ENCODE peak calls at places on chromosomes 11 and 22, in six cellular contexts. D is mesendoderm, E is H9, Z is IMR-90, V is mesenchymal stem cell, H is H1. O is an unnamed sample.

GRCh38 chr11:8080674-8081590 is at the start of gene TUB:
- DNase-seq in D (peak; percentile 58), E (peak; percentile 57), Z (no peak), V (peak; percentile 20), H (peak; percentile 77), O (no peak)

GRCh38 chr11:70668204-70669202 is 270.2 kb downstream of the CTTN start:
- DNase-seq in D (no peak), E (no peak), Z (peak; percentile 38), V (no peak), H (no peak), O (no peak)

GRCh38 chr22:21103633-21104032 is 57.9 kb downstream of the LRRC74B start:
- DNase-seq in D (no peak), E (peak; percentile 22), Z (no peak), V (no peak), H (no peak), O (no peak)

GRCh38 chr22:48483764-48484528 is 1343.7 kb downstream of the BRD1 start:
- DNase-seq in D (peak; percentile 51), E (peak; percentile 41), Z (no peak), V (no peak), H (no peak), O (no peak)

GRCh38 chr22:20963201-20964052 is 3.6 kb upstream of the AIFM3 start:
- DNase-seq in D (no peak), E (no peak), Z (no peak), V (no peak), H (no peak), O (no peak)

GRCh38 chr11:90867416-90867815 is 644.6 kb upstream of the CHORDC1 start:
- DNase-seq in D (no peak), E (no peak), Z (no peak), V (no peak), H (no peak), O (no peak)

GRCh38 chr22:38218661-38219331 is 17.0 kb downstream of the MAFF start:
- DNase-seq in D (peak; percentile 93), E (peak; percentile 89), Z (peak; percentile 97), V (peak; percentile 96), H (peak; percentile 84), O (no peak)

GRCh38 chr11:117610045-117610444 is 187.0 kb downstream of the DSCAML1 start:
- DNase-seq in D (no peak), E (no peak), Z (peak; percentile 51), V (no peak), H (no peak), O (no peak)

GRCh38 chr11:67060111-67060522 is 3.5 kb downstream of the RHOD start:
- DNase-seq in D (no peak), E (peak; percentile 14), Z (peak; percentile 36), V (no peak), H (no peak), O (no peak)

GRCh38 chr22:44301039-44301438 is 11.7 kb downstream of the SHISAL1 start:
- DNase-seq in D (no peak), E (no peak), Z (no peak), V (no peak), H (no peak), O (no peak)

GRCh38 chr11:58525037-58525614 is 17.2 kb upstream of the OR5B21 start:
- DNase-seq in D (peak; percentile 32), E (no peak), Z (no peak), V (no peak), H (no peak), O (no peak)

GRCh38 chr22:30573594-30574094 is 821 bp downstream of the GAL3ST1 start:
- DNase-seq in D (no peak), E (no peak), Z (no peak), V (no peak), H (no peak), O (no peak)

GRCh38 chr11:118076754-118077281 is at the start of gene TMPRSS4:
- DNase-seq in D (peak; percentile 51), E (peak; percentile 46), Z (no peak), V (no peak), H (no peak), O (no peak)

GRCh38 chr22:33272866-33273265 is 214.7 kb upstream of the SYN3 start:
- DNase-seq in D (no peak), E (no peak), Z (no peak), V (no peak), H (no peak), O (no peak)

GRCh38 chr11:105719073-105719846 is 109.4 kb downstream of the GRIA4 start:
- DNase-seq in D (peak; percentile 3), E (no peak), Z (peak; percentile 92), V (peak; percentile 97), H (no peak), O (no peak)

GRCh38 chr11:34139346-34139745 is 33.9 kb downstream of the NAT10 start:
- DNase-seq in D (no peak), E (no peak), Z (no peak), V (no peak), H (no peak), O (no peak)

GRCh38 chr22:33923660-33924246 is 3.5 kb upstream of the LARGE1 start:
- DNase-seq in D (peak; percentile 91), E (peak; percentile 69), Z (peak; percentile 74), V (peak; percentile 73), H (peak; percentile 76), O (peak; percentile 78)

DNA sequence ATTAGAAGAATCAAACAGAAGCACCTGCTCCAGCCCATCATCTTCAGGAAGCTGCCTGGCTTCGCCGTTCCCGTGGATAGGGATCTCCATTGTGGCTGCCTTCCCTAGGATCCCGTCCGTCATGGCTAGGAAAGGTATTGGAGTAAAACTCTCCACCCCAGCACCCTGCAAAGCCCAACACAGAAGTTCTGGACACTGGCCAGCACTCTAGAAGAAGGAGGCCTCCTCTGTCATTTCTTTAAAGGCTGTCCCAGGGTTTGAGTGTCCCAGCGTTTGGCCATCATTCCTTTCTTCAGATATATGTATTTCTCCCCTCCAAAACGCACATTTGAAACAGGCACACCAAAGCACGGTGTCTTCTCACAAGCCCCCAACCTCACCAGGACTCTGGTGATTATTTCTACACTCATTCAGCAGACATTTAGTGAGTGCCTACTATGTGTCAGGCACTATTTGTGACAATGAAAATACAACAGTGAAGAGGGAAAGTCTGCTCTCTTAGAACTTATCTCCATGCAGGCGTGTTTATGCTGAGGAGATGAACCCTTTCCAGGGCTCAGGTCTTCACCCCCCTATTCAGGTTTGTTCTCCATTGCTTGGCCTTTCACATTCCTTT is 724 bp downstream of the ARFIP2 start:
- DNase-seq in D (no peak), E (no peak), Z (no peak), V (peak; percentile 14), H (no peak), O (no peak)
- H2BK120ac ChIP-seq in D (no peak overlapping the region), E (no peak overlapping the region), Z (peak overlapping the region; percentile 21), V (peak overlapping the region; percentile 29), H (no peak overlapping the region), O (no peak overlapping the region)

GRCh38 chr11:4430060-4430459 is 19.0 kb upstream of the OR52K2 start:
- DNase-seq in D (no peak), E (no peak), Z (no peak), V (no peak), H (no peak), O (no peak)
- H3K23ac ChIP-seq in D (no peak overlapping the region), E (no peak overlapping the region), Z (no peak overlapping the region), V (no peak overlapping the region), H (no peak overlapping the region), O (no peak overlapping the region)

GRCh38 chr11:86809561-86809960 is 9.2 kb downstream of the PRSS23 start:
- DNase-seq in D (no peak), E (no peak), Z (no peak), V (no peak), H (no peak), O (no peak)

GRCh38 chr11:86812981-86813380 is 12.6 kb downstream of the PRSS23 start:
- DNase-seq in D (no peak), E (no peak), Z (peak; percentile 21), V (peak; percentile 23), H (no peak), O (no peak)

GRCh38 chr11:86812322-86812670 is 12.0 kb downstream of the PRSS23 start:
- DNase-seq in D (no peak), E (no peak), Z (no peak), V (no peak), H (no peak), O (no peak)

GRCh38 chr11:86814775-86815174 is 14.4 kb downstream of the PRSS23 start:
- DNase-seq in D (no peak), E (no peak), Z (peak; percentile 67), V (peak; percentile 97), H (no peak), O (no peak)

DNA sequence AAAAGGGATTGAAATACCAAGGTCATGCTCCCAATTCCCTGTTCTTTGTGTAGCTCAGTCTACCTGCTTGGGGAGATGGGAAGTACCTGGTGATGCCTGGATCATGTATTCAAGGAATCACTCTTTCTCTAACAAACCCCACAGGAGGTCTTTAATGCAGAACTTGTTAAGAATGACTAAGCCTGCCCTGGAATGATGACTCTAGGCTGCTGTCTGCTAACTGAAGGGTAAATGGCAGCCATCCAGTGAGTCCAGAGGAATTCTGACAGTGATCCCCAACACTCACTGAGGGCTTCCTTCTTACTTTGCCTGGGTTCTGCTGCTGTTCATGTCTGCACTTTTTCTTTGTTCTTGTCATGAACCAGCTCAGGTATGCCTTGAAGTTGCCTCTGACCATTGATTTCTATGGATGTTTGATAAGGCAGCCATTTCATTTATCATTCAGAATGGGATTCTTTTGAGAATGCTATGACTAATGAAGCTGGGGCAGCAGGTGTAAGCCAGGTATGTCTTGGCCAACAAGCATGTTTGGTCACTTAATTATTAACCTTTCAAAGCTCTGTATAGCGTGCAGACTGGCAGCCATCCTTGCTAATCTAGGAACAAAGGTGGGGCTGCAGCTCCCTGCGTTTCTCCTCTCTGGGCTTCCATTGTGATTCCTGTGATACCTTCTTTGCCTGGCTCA is 11.4 kb downstream of the PRSS23 start:
- DNase-seq in D (peak; percentile 88), E (no peak), Z (peak; percentile 85), V (peak; percentile 74), H (no peak), O (no peak)
- H2BK120ac ChIP-seq in D (no peak overlapping the region), E (no peak overlapping the region), Z (peak overlapping the region; percentile 25), V (no peak overlapping the region), H (no peak overlapping the region), O (no peak overlapping the region)

DNA sequence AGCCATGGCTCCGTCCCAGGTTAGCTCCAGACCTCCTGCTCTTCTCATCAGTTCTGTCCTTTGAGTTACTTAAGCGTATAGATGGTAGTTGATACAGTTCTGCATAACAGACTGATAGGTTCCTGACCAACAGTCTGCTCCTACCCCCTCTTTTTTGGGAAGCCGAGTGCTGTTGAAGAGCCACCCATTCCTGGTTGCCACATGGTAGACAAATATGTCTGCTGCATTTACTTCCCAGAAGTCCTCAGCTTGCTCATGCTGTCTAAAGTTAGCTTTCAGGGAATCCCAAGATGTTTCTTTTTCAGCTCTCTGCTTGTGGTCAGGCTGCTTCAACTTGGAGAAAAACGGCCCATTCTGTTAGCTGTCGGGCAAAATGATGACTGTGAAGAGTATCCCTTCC is 48.7 kb downstream of the C22orf31 start:
- DNase-seq in D (no peak), E (no peak), Z (no peak), V (no peak), H (no peak), O (no peak)
- H3K23ac ChIP-seq in D (no peak overlapping the region), E (no peak overlapping the region), Z (no peak overlapping the region), V (no peak overlapping the region), H (no peak overlapping the region), O (no peak overlapping the region)

O was measured in neuronal stem cell.